ENCODE peak calls at places on chromosomes 12 and 14, in nine cellular contexts. V is heart right ventricle; B is tibial artery; Q is lung; C is fibroblast of lung; I is PC-3; J is CD4-positive, alpha-beta memory T cell; S is HCT116; O is pancreas. P is an unnamed sample.

GRCh38 chr12:89708793-89709156 is at the start of gene ATP2B1:
- DNase-seq in V (peak; percentile 83), S (peak; percentile 47), C (peak; percentile 82), J (peak; percentile 84), O (peak; percentile 94), B (peak; percentile 81), I (peak; percentile 90), Q (peak; percentile 85), P (peak; percentile 61)

GRCh38 chr12:131908716-131909595 is 14.5 kb downstream of the ULK1 start:
- DNase-seq in V (peak; percentile 4), Q (no peak), S (no peak), J (no peak), I (no peak), O (peak; percentile 54), C (no peak), B (peak; percentile 13), P (no peak)

GRCh38 chr12:96230646-96231045 is 36.5 kb downstream of the ELK3 start:
- DNase-seq in B (no peak), I (no peak), V (no peak), S (no peak), O (no peak), J (no peak), C (no peak), Q (no peak), P (no peak)

GRCh38 chr14:64293976-64294671 is at the start of gene ESR2:
- DNase-seq in B (no peak), O (peak; percentile 72), Q (no peak), I (peak; percentile 29), S (no peak), C (peak; percentile 40), V (no peak), J (peak; percentile 11), P (no peak)

GRCh38 chr14:74324945-74325361 is 22.2 kb upstream of the ABCD4 start:
- DNase-seq in B (no peak), V (no peak), J (no peak), Q (no peak), I (peak; percentile 60), O (no peak), C (no peak), S (no peak), P (no peak)

GRCh38 chr12:100414756-100415155 is 57.9 kb downstream of the SLC17A8 start:
- DNase-seq in B (no peak), J (no peak), I (no peak), O (no peak), V (no peak), S (no peak), C (no peak), Q (no peak), P (no peak)

GRCh38 chr12:131157739-131158138 is 204.0 kb downstream of the ADGRD1 start:
- DNase-seq in J (no peak), S (no peak), Q (no peak), C (no peak), B (no peak), I (no peak), O (no peak), V (no peak), P (no peak)

GRCh38 chr12:15584366-15585041 is 204.7 kb downstream of the EPS8 start:
- DNase-seq in Q (no peak), I (peak; percentile 56), S (peak; percentile 43), C (peak; percentile 71), V (no peak), B (no peak), J (peak; percentile 50), O (no peak), P (no peak)

GRCh38 chr12:88242939-88243338 is 100.8 kb downstream of the TMTC3 start:
- DNase-seq in B (no peak), V (no peak), I (no peak), C (no peak), Q (no peak), J (no peak), S (no peak), O (no peak), P (no peak)

GRCh38 chr14:32319368-32320049 is 9.6 kb upstream of the AKAP6 start:
- DNase-seq in S (no peak), I (peak; percentile 84), O (no peak), Q (no peak), B (no peak), C (peak; percentile 30), J (no peak), V (no peak), P (no peak)

GRCh38 chr12:98345308-98345876 is 170.0 kb upstream of the TMPO start:
- DNase-seq in S (no peak), Q (no peak), V (no peak), J (no peak), B (no peak), O (no peak), I (no peak), C (no peak), P (no peak)

DNA sequence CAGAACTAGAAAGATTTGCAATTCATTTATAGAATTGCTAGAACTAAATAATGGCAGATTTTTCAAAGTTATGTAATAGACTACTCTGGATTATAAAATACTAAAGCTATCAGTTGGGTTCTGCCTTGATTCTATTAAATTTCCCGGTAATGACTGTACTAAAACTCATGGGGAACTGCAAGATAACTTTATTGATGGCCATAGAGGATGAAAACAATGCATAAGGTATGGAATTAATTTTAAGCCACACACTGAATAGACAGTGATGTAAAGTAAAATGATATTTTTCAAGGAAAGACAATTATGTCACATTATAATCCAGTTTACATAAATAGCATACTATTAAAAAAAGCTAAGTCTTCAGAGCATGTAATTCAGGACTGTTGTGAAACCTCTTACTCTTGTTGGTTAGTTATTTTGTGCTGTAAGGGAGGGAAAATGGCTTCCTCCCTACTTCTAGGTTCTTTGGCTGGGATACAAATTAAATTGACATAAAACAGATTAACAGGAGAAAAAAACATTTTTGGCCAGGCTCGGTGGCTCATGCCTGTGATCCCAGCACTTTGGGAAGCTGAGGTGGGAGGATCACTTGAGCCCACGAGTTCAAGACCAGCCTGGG is 134.4 kb upstream of the AMIGO2 start:
- DNase-seq in I (no peak), J (no peak), V (no peak), B (no peak), O (no peak), C (no peak), S (no peak), Q (no peak), P (no peak)
- H3K27ac ChIP-seq in I (no peak overlapping the region), J (peak overlapping the region; percentile 65), V (no peak overlapping the region), B (no peak overlapping the region), O (no peak overlapping the region), C (no peak overlapping the region), S (no peak overlapping the region), Q (no peak overlapping the region), P (no peak overlapping the region)

DNA sequence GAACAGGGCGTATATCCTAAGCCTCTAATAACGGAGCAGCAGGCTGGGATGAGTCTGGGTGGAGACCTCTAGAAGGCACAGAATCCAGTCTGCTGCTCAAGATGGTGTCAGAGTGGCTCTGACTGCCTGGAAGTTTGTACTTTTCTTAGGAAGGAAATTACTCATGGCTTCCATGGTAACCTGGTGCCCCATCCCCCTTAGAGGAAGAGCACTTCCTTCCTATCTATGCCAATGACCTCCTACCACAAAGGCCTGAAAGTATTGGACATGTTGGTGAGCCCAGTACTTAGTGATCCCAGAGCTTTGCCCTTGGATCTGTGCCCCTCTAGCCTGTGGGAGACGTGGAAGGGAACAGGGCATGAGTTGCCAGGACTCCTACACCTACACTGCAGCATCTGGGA is 1.5 kb downstream of the BATF start:
- DNase-seq in J (no peak), I (peak; percentile 53), O (no peak), Q (no peak), S (no peak), B (no peak), V (no peak), C (no peak), P (no peak)
- H3K4me3 ChIP-seq in J (peak overlapping the region; percentile 90), I (no peak overlapping the region), O (no peak overlapping the region), Q (no peak overlapping the region), S (no peak overlapping the region), B (no peak overlapping the region), V (no peak overlapping the region), C (no peak overlapping the region), P (no peak overlapping the region)

GRCh38 chr12:3081886-3082285 is 4.7 kb downstream of the TSPAN9 start:
- DNase-seq in B (no peak), V (no peak), O (no peak), C (no peak), S (no peak), J (no peak), Q (no peak), I (no peak), P (no peak)

GRCh38 chr12:3083241-3083921 is 6.2 kb downstream of the TSPAN9 start:
- DNase-seq in B (no peak), J (no peak), S (no peak), V (no peak), C (no peak), I (no peak), O (no peak), Q (no peak), P (no peak)

GRCh38 chr12:3085341-3086125 is 8.4 kb downstream of the TSPAN9 start:
- DNase-seq in S (no peak), Q (no peak), O (no peak), V (no peak), J (no peak), C (no peak), B (no peak), I (no peak), P (no peak)

GRCh38 chr12:3084742-3085141 is 7.6 kb downstream of the TSPAN9 start:
- DNase-seq in J (no peak), S (no peak), B (no peak), O (no peak), I (no peak), V (no peak), C (no peak), Q (no peak), P (no peak)

GRCh38 chr12:3083949-3084348 is 6.8 kb downstream of the TSPAN9 start:
- DNase-seq in C (no peak), Q (no peak), B (no peak), V (peak; percentile 65), O (no peak), J (no peak), S (no peak), I (no peak), P (no peak)
- H3K27ac ChIP-seq in C (no peak overlapping the region), Q (peak overlapping the region; percentile 59), B (no peak overlapping the region), V (peak overlapping the region; percentile 76), O (no peak overlapping the region), J (no peak overlapping the region), S (no peak overlapping the region), I (no peak overlapping the region), P (no peak overlapping the region)

DNA sequence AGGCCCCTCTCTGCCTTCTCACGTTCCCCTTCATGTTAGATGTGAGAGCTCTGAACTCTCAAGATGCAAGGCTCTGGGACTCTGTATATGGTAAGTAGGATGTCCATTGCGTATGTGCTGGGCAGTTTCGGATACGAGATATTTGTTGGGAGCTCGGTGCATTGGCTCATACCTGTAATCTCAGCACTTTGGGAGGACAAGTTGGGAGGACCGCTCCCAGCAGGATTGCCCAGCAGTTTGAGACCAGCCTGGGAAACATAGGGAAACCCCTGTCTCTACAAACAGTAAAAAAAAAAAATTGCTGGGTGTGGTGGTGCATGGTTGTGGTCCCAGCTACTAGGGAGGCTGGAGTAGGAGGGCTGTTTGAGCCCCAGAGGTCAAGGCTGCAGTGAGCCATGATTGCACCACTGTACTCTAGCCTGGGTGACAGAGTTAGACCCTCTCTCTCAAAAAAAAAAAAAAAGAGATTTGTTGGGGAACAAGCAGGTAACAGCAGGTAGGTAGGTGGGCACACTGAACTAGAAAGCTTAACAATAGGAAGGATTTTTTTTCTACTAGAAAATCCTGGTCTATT is 3.4 kb downstream of the TMEM120B start:
- DNase-seq in J (no peak), Q (no peak), C (no peak), O (no peak), B (no peak), I (no peak), S (no peak), V (no peak), P (no peak)
- H3K4me3 ChIP-seq in J (no peak overlapping the region), Q (no peak overlapping the region), C (no peak overlapping the region), O (no peak overlapping the region), B (no peak overlapping the region), I (no peak overlapping the region), S (no peak overlapping the region), V (no peak overlapping the region), P (no peak overlapping the region)